ENCODE peak calls at places on chromosomes 16 and 17, in nine cellular contexts. W, I, U, E, Y, D, F, S and A are unnamed samples.

GRCh38 chr17:12985431-12986285 is 32.2 kb downstream of the ELAC2 start:
- DNase-seq in U (no peak), S (no peak), W (no peak), F (no peak), I (no peak), Y (no peak), E (no peak), D (no peak), A (no peak)

GRCh38 chr17:76074390-76075363 is at the start of gene GALR2:
- DNase-seq in Y (no peak), F (no peak), D (no peak), W (no peak), E (no peak), U (no peak), S (no peak), I (no peak), A (no peak)

GRCh38 chr17:75566456-75567233 is 21.0 kb upstream of the MYO15B start:
- DNase-seq in U (no peak), Y (no peak), F (no peak), W (no peak), S (no peak), D (no peak), I (no peak), E (no peak), A (no peak)

GRCh38 chr17:49076575-49077384 is 55.8 kb upstream of the B4GALNT2 start:
- DNase-seq in I (no peak), E (peak; percentile 23), D (peak; percentile 90), U (peak; percentile 35), F (peak; percentile 60), S (peak; percentile 97), Y (no peak), W (no peak), A (no peak)

GRCh38 chr16:88549671-88550643 is 20.2 kb upstream of the ZC3H18 start:
- DNase-seq in W (no peak), F (no peak), I (no peak), S (no peak), D (no peak), Y (no peak), E (no peak), U (no peak), A (no peak)

GRCh38 chr16:53904533-53904932 is 200.6 kb downstream of the FTO start:
- DNase-seq in S (no peak), E (no peak), W (no peak), D (no peak), I (no peak), U (no peak), Y (no peak), F (no peak), A (no peak)

GRCh38 chr17:49101054-49101534 is 31.5 kb upstream of the B4GALNT2 start:
- DNase-seq in S (peak; percentile 99), E (no peak), D (peak; percentile 87), U (no peak), F (no peak), Y (no peak), W (no peak), I (no peak), A (no peak)

GRCh38 chr16:86222965-86223551 is 287.3 kb upstream of the FOXF1 start:
- DNase-seq in W (no peak), I (no peak), D (peak; percentile 88), F (no peak), Y (no peak), S (peak; percentile 72), E (no peak), U (no peak), A (no peak)

GRCh38 chr16:49766280-49766679 is 89.6 kb downstream of the ZNF423 start:
- DNase-seq in U (no peak), F (no peak), D (no peak), Y (no peak), W (no peak), S (no peak), I (no peak), E (no peak), A (no peak)

GRCh38 chr17:81667754-81668153 is 1.2 kb downstream of the CCDC137 start:
- DNase-seq in S (peak; percentile 50), E (no peak), U (no peak), I (no peak), D (peak; percentile 31), F (no peak), Y (no peak), W (no peak), A (no peak)

GRCh38 chr17:49556183-49556943 is 19.3 kb upstream of the NXPH3 start:
- DNase-seq in Y (peak; percentile 68), D (peak; percentile 78), U (peak; percentile 33), E (peak; percentile 86), S (peak; percentile 88), I (peak; percentile 88), F (peak; percentile 94), W (peak; percentile 78), A (no peak)

GRCh38 chr17:59620064-59620359 is 317 bp downstream of the CLTC start:
- DNase-seq in I (no peak), W (no peak), U (no peak), F (no peak), Y (no peak), S (no peak), D (no peak), E (no peak), A (no peak)

GRCh38 chr16:22373662-22374310 is 633 bp downstream of the CDR2 start:
- DNase-seq in D (peak; percentile 43), Y (peak; percentile 19), W (peak; percentile 77), F (no peak), S (no peak), U (no peak), E (peak; percentile 62), I (peak; percentile 52), A (no peak)

GRCh38 chr17:82791532-82791931 is 39.7 kb downstream of the TBCD start:
- DNase-seq in F (peak; percentile 56), W (no peak), E (no peak), D (peak; percentile 95), I (no peak), S (peak; percentile 51), Y (no peak), U (peak; percentile 97), A (peak; percentile 97)

GRCh38 chr17:53193044-53193443 is 629.7 kb upstream of the KIF2B start:
- DNase-seq in F (no peak), E (no peak), Y (no peak), I (no peak), W (no peak), U (no peak), S (peak; percentile 28), D (peak; percentile 7), A (no peak)

GRCh38 chr16:46607529-46607928 is 13.7 kb downstream of the SHCBP1 start:
- DNase-seq in S (peak; percentile 57), D (peak; percentile 67), U (peak; percentile 62), I (no peak), W (no peak), F (peak; percentile 19), E (no peak), Y (no peak), A (peak; percentile 14)

GRCh38 chr17:19263621-19264010 is 26.4 kb downstream of the EPN2 start:
- DNase-seq in D (peak; percentile 76), E (no peak), Y (no peak), S (peak; percentile 50), I (no peak), F (no peak), U (peak; percentile 37), W (no peak), A (peak; percentile 21)

GRCh38 chr16:73020409-73020884 is 27.5 kb downstream of the ZFHX3 start:
- DNase-seq in I (no peak), U (peak; percentile 61), F (peak; percentile 53), Y (no peak), S (peak; percentile 94), E (peak; percentile 88), D (peak; percentile 95), W (peak; percentile 88), A (peak; percentile 95)

GRCh38 chr17:80943346-80944145 is 48.1 kb upstream of the CHMP6 start:
- DNase-seq in E (no peak), S (no peak), I (peak; percentile 14), F (no peak), W (no peak), U (no peak), D (no peak), Y (no peak), A (no peak)

GRCh38 chr17:59333845-59334244 is 2.4 kb downstream of the YPEL2 start:
- DNase-seq in E (no peak), I (no peak), S (no peak), D (no peak), Y (no peak), F (no peak), W (no peak), U (no peak), A (no peak)

GRCh38 chr16:24950275-24950674 is 64.9 kb downstream of the ARHGAP17 start:
- DNase-seq in W (no peak), E (no peak), S (peak; percentile 15), D (peak; percentile 45), Y (no peak), I (no peak), F (no peak), U (peak; percentile 0), A (no peak)

GRCh38 chr17:1275962-1276736 is 3.3 kb upstream of the TRARG1 start:
- DNase-seq in U (peak; percentile 27), F (peak; percentile 82), E (peak; percentile 75), S (peak; percentile 50), Y (peak; percentile 46), D (peak; percentile 68), W (no peak), I (peak; percentile 49), A (no peak)